ENCODE peak calls at places on chromosomes 16 and 17, in nine cellular contexts. E, Q, M, X, K, S, J, T and A are unnamed samples.

GRCh38 chr16:4320030-4320429 is 4.2 kb downstream of the GLIS2 start:
- DNase-seq in M (no peak), K (no peak), J (peak), S (no peak), X (no peak), T (no peak), Q (no peak), E (no peak), A (no peak)

GRCh38 chr17:7356072-7356549 is 1.2 kb downstream of the TMEM95 start:
- DNase-seq in J (peak), S (peak), Q (peak), K (peak), X (peak), E (no peak), M (peak), T (peak), A (peak)

GRCh38 chr16:29806641-29807425 is 504 bp downstream of the MAZ start:
- DNase-seq in Q (peak), K (peak), S (peak), X (no peak), M (no peak), T (peak), J (peak), E (no peak), A (no peak)

GRCh38 chr16:58753711-58754134 is 19.6 kb upstream of the GOT2 start:
- DNase-seq in K (no peak), Q (no peak), E (no peak), J (no peak), X (no peak), S (no peak), M (no peak), T (no peak), A (no peak)

GRCh38 chr17:58873926-58874325 is 118.3 kb downstream of the PPM1E start:
- DNase-seq in X (no peak), J (no peak), M (no peak), K (no peak), S (no peak), T (no peak), Q (no peak), E (no peak), A (no peak)

GRCh38 chr16:86252596-86252995 is 257.7 kb upstream of the FOXF1 start:
- DNase-seq in E (no peak), T (peak), M (peak), S (peak), K (no peak), X (no peak), Q (no peak), J (no peak), A (no peak)

GRCh38 chr17:2337152-2337810 is at the start of gene SGSM2:
- DNase-seq in Q (peak), K (peak), S (peak), M (no peak), T (peak), J (peak), X (no peak), E (no peak), A (peak)

GRCh38 chr16:1414532-1415265 is at the start of gene UNKL:
- DNase-seq in J (peak), M (no peak), X (no peak), K (peak), Q (peak), S (peak), T (peak), E (no peak), A (peak)

GRCh38 chr16:11273721-11274324 is 394 bp upstream of the PRM3 start:
- DNase-seq in K (no peak), E (no peak), T (no peak), S (no peak), Q (no peak), M (no peak), J (no peak), X (no peak), A (no peak)

GRCh38 chr17:16464641-16465312 is 27.2 kb downstream of the LRRC75A start:
- DNase-seq in K (no peak), T (peak), M (no peak), S (no peak), X (no peak), Q (no peak), J (no peak), E (no peak), A (no peak)

GRCh38 chr17:20009052-20009301 is 182 bp upstream of the SPECC1 start:
- DNase-seq in M (no peak), T (no peak), S (peak), X (no peak), E (no peak), Q (no peak), J (no peak), K (no peak), A (no peak)

GRCh38 chr16:35171106-35171505 is 1711.7 kb downstream of the TP53TG3F start:
- DNase-seq in E (no peak), J (no peak), X (no peak), T (no peak), S (no peak), K (no peak), M (no peak), Q (no peak), A (no peak)

GRCh38 chr16:79168321-79168720 is 432.2 kb downstream of the MAF start:
- DNase-seq in T (no peak), X (no peak), S (no peak), M (no peak), Q (no peak), E (no peak), K (no peak), J (no peak), A (no peak)

GRCh38 chr16:30186444-30186781 is 3.0 kb downstream of the CORO1A start:
- DNase-seq in X (no peak), J (no peak), E (no peak), K (no peak), Q (no peak), M (no peak), S (no peak), T (no peak), A (no peak)

GRCh38 chr16:4377573-4378146 is 6.0 kb downstream of the VASN start:
- DNase-seq in Q (peak), T (no peak), E (no peak), J (no peak), S (peak), M (no peak), X (no peak), K (no peak), A (no peak)

GRCh38 chr16:80968386-80969113 is 38.1 kb downstream of the CMC2 start:
- DNase-seq in S (no peak), J (no peak), T (no peak), E (no peak), X (no peak), M (no peak), K (no peak), Q (no peak), A (no peak)

GRCh38 chr16:85350973-85351372 is 238.7 kb upstream of the CIBAR2 start:
- DNase-seq in J (peak), K (peak), X (peak), M (peak), Q (peak), T (peak), S (no peak), E (no peak), A (no peak)

GRCh38 chr17:13961262-13961661 is 108.0 kb upstream of the COX10 start:
- DNase-seq in T (no peak), J (no peak), S (no peak), E (no peak), M (no peak), Q (no peak), K (no peak), X (no peak), A (no peak)

GRCh38 chr17:39527220-39527813 is 66.0 kb downstream of the CDK12 start:
- DNase-seq in K (no peak), E (no peak), J (no peak), T (no peak), Q (no peak), S (peak), X (no peak), M (peak), A (no peak)

GRCh38 chr17:3886776-3887175 is 6.1 kb downstream of the CAMKK1 start:
- DNase-seq in X (no peak), E (no peak), Q (no peak), K (no peak), T (no peak), S (no peak), M (no peak), J (no peak), A (no peak)

GRCh38 chr17:66450857-66451158 is 148.4 kb downstream of the PRKCA start:
- DNase-seq in E (no peak), J (no peak), X (no peak), T (no peak), M (no peak), Q (no peak), K (no peak), S (no peak), A (no peak)

GRCh38 chr17:76272541-76273434 is 7.6 kb downstream of the UBALD2 start:
- DNase-seq in E (no peak), X (no peak), S (no peak), T (no peak), Q (no peak), K (no peak), M (no peak), J (no peak), A (peak)

GRCh38 chr17:73595068-73595865 is 49.0 kb downstream of the SDK2 start:
- DNase-seq in K (peak), X (no peak), S (peak), J (no peak), E (no peak), T (peak), M (no peak), Q (peak), A (peak)

GRCh38 chr17:39244600-39245570 is 19.1 kb upstream of the STAC2 start:
- DNase-seq in K (peak), M (peak), Q (peak), T (peak), E (peak), J (peak), X (peak), S (peak), A (no peak)

GRCh38 chr16:27921134-27921533 is 142.4 kb downstream of the GSG1L start:
- DNase-seq in E (no peak), T (no peak), M (no peak), Q (no peak), J (no peak), S (peak), X (no peak), K (no peak), A (no peak)

GRCh38 chr17:60598001-60598736 is 1.8 kb upstream of the PPM1D start:
- DNase-seq in J (no peak), S (no peak), M (no peak), E (no peak), T (no peak), Q (no peak), X (no peak), K (no peak), A (no peak)

GRCh38 chr17:57875109-57876022 is 25.5 kb upstream of the MRPS23 start:
- DNase-seq in E (no peak), S (peak), Q (peak), X (peak), T (peak), J (peak), M (peak), K (peak), A (no peak)

GRCh38 chr16:367333-367903 is 2.9 kb downstream of the MRPL28 start:
- DNase-seq in M (no peak), S (no peak), K (no peak), J (no peak), X (no peak), E (no peak), Q (no peak), T (no peak), A (no peak)

GRCh38 chr17:58412064-58412703 is 5.2 kb downstream of the RNF43 start:
- DNase-seq in T (no peak), M (no peak), E (no peak), X (no peak), K (no peak), J (no peak), S (no peak), Q (no peak), A (no peak)

GRCh38 chr16:77262971-77263370 is 63.8 kb downstream of the SYCE1L start:
- DNase-seq in S (no peak), K (no peak), J (no peak), E (no peak), Q (no peak), X (no peak), M (no peak), T (no peak), A (no peak)

GRCh38 chr16:6684076-6684673 is 648.5 kb upstream of the RBFOX1 start:
- DNase-seq in S (peak), E (no peak), Q (no peak), T (peak), J (no peak), M (no peak), X (no peak), K (peak), A (peak)

GRCh38 chr17:7034955-7035590 is 742 bp upstream of the SLC16A13 start:
- DNase-seq in K (no peak), S (no peak), Q (no peak), J (no peak), T (no peak), E (no peak), M (no peak), X (no peak), A (no peak)

GRCh38 chr16:77991701-77992100 is 30.6 kb upstream of the CLEC3A start:
- DNase-seq in J (no peak), T (no peak), X (no peak), Q (no peak), S (no peak), M (no peak), E (no peak), K (no peak), A (no peak)

GRCh38 chr17:7041607-7042506 is 2.0 kb downstream of the SLC16A11 start:
- DNase-seq in J (no peak), M (no peak), K (no peak), S (peak), Q (no peak), T (no peak), X (no peak), E (no peak), A (no peak)

GRCh38 chr16:86556576-86556975 is 1.5 kb upstream of the MTHFSD start:
- DNase-seq in X (no peak), T (no peak), M (no peak), K (no peak), E (no peak), S (no peak), J (peak), Q (no peak), A (no peak)

DNA sequence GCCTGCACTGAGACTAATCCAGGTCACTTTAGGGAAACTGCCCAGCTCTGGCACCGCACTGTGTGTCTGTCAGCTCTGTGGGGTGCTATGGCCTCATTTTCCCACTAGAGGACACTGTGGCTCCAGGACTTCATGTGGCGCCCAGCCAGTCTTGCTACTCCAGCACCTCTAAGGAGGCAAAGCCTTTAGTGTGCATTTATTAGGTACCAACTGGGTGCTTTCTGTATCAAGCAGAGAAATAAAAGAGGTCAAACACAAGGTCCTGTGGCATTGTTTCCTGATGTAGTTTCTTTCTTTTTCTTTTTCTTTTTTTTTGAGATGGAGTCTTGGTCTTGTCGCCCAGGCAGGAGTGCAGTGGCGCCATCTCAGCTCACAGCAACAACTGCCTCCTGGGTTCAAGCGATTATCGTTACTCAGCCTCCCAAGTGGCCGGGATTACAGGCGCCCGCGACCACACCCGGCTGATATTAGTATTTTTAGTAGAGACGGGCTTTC is 12.5 kb upstream of the RHBDL3 start:
- DNase-seq in X (peak), E (no peak), M (peak), Q (peak), K (peak), S (peak), J (peak), T (peak), A (peak)
- TF ChIP-seq POLR2AphosphoS5 in X (no peak), E (no peak), M (no peak), Q (peak), K (no peak), S (no peak), J (no peak), T (no peak), A (no peak)

DNA sequence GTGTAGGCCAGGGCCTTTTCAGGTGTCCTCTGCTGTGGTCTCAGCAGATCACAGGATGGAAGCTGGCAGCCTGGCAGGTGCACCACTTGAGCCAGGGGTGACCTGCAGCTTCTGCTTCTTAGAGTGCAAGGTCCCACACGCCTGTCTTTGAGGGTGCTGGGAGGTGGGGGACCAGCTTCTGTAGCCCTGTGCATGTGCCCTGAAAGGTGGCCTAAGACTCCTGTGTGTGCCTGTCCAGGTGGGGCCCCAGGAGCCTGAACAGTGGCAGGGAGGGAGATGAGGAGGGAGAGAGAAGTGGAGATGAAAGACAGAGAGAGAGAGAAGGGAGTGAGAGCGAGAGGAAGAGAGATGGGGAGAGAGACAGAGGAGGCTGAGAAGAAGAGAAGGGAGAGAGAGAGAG is 46.2 kb downstream of the LGALS9 start:
- DNase-seq in M (no peak), J (no peak), E (no peak), T (no peak), S (no peak), X (no peak), Q (no peak), K (no peak), A (no peak)
- TF ChIP-seq POLR2AphosphoS5 in M (no peak), J (no peak), E (no peak), T (no peak), S (no peak), X (no peak), Q (no peak), K (no peak), A (no peak)

GRCh38 chr17:78124836-78125137 is 3.8 kb downstream of the TMC6 start:
- DNase-seq in E (no peak), S (no peak), M (no peak), X (no peak), T (no peak), J (no peak), Q (no peak), K (no peak), A (no peak)
- TF ChIP-seq POLR2AphosphoS5 in E (no peak), S (no peak), M (no peak), X (no peak), T (no peak), J (no peak), Q (no peak), K (no peak), A (no peak)

GRCh38 chr16:70378869-70379493 is 32.3 kb downstream of the DDX19A start:
- DNase-seq in M (no peak), J (no peak), X (no peak), K (no peak), S (peak), E (no peak), T (no peak), Q (no peak), A (no peak)
- TF ChIP-seq POLR2AphosphoS5 in M (no peak), J (no peak), X (no peak), K (no peak), S (peak), E (no peak), T (no peak), Q (no peak), A (no peak)

DNA sequence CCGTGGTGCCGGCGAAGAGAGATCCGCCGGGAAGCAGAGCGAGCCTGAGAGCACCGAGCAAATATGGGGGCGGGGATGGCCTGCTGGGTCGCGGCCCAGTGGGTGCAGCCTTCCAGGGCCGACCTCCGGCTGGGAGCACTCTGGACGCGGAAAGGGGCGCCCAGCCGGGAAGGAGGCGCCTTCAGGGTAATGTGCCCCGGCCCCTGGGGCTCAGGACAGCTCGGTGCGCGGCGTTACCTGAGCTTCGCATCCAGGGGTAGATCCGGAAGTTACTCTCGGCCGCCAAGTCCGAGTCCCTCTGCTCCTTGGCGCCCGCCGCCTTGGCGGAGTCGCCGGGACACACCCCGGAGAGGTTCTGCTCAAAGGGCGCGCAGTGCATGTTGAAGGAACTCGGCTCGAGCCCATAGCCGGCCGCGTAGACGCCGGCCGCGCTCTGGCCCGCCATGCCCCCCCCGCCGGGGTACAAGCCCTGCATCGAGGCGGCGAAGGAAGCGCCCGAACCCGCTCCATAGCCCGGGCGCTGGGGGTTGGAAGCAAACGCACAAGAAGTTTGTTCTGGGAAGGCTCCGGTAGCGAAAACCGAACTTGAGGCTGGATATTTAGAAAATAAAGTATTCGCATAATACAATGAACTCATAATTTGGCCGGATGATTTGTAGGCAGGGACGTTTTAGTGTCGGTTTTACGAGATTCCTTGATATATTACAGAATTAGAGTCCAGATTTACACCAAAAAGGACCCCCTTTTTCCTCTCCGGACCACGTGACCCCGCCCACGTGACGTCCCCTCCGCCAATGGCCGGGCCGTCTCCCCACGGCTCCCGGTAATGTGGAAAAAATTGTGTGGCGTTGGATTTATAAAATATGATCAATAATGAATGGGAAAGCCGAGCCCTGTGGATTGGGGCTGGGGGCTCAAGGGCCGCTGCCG is at the start of gene HOXB7:
- DNase-seq in X (no peak), S (peak), E (no peak), T (peak), K (no peak), M (no peak), Q (peak), J (peak), A (no peak)
- TF ChIP-seq POLR2AphosphoS5 in X (no peak), S (no peak), E (no peak), T (peak), K (peak), M (peak), Q (no peak), J (peak), A (no peak)

DNA sequence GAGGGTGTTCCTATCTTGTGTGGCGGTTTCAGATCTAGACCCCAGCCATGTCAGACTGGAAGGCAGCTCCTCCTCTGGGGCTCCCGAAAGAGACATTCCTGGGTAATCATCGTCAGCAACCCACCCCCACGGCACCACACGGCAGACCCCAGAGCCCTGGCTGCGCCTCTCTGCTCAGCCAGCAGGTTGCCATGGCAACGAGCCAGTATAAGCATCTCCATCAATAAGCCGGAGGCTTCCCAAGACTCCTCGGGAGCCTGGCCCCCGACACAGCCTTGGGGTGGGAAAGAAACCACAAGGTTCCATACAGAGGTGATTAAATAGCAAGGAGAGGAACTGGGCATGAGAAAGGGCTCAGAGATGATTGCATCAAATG is 320.7 kb upstream of the TNRC6C start:
- DNase-seq in J (no peak), K (no peak), T (no peak), Q (no peak), X (no peak), E (no peak), S (peak), M (no peak), A (no peak)
- TF ChIP-seq POLR2AphosphoS5 in J (no peak), K (no peak), T (no peak), Q (no peak), X (no peak), E (no peak), S (no peak), M (no peak), A (no peak)